ENCODE peak calls at places on chromosomes 6 and 20, in ten cellular contexts. N is cardiac fibroblast; G is lung; O is heart left ventricle; R is fibroblast of pulmonary artery; J is progenitor cell of endocrine pancreas; D is CD8-positive, alpha-beta T cell; S is AG09309; Q is choroid plexus epithelial cell; K is RWPE1. F is an unnamed sample.

GRCh38 chr6:65116326-65116725 is 590.7 kb downstream of the EYS start:
- DNase-seq in N (no peak), G (no peak), O (no peak), R (no peak), J (no peak), D (no peak), S (no peak), Q (no peak), K (no peak), F (no peak)

GRCh38 chr6:86256615-86257187 is 614.0 kb upstream of the SYNCRIP start:
- DNase-seq in N (no peak), G (no peak), O (no peak), R (no peak), J (no peak), D (no peak), S (no peak), Q (no peak), K (no peak), F (no peak)

GRCh38 chr20:25053207-25054132 is 4.5 kb downstream of the ACSS1 start:
- DNase-seq in N (peak), G (no peak), O (peak), R (peak), J (no peak), D (no peak), S (no peak), Q (peak), K (no peak), F (no peak)

GRCh38 chr6:31900917-31901414 is 920 bp downstream of the ZBTB12 start:
- DNase-seq in N (no peak), G (no peak), O (no peak), R (no peak), J (no peak), D (no peak), S (no peak), Q (no peak), K (no peak), F (no peak)

GRCh38 chr6:24891004-24891403 is 44.8 kb downstream of the RIPOR2 start:
- DNase-seq in N (no peak), G (no peak), O (no peak), R (no peak), J (no peak), D (no peak), S (no peak), Q (no peak), K (no peak), F (no peak)

GRCh38 chr6:24779416-24779815 is 4.7 kb downstream of the GMNN start:
- DNase-seq in N (no peak), G (no peak), O (no peak), R (no peak), J (no peak), D (no peak), S (no peak), Q (peak), K (no peak), F (no peak)

GRCh38 chr6:43200541-43200940 is 18.5 kb downstream of the CUL9 start:
- DNase-seq in N (no peak), G (no peak), O (no peak), R (no peak), J (no peak), D (no peak), S (no peak), Q (no peak), K (no peak), F (no peak)

GRCh38 chr20:63359164-63359934 is 1.8 kb downstream of the CHRNA4 start:
- DNase-seq in N (no peak), G (no peak), O (no peak), R (no peak), J (no peak), D (no peak), S (no peak), Q (no peak), K (no peak), F (no peak)

GRCh38 chr6:161023316-161023715 is 31.7 kb downstream of the MAP3K4 start:
- DNase-seq in N (no peak), G (no peak), O (no peak), R (no peak), J (no peak), D (no peak), S (no peak), Q (no peak), K (no peak), F (no peak)

GRCh38 chr6:111280445-111280844 is 193.1 kb downstream of the SLC16A10 start:
- DNase-seq in N (no peak), G (no peak), O (no peak), R (no peak), J (no peak), D (no peak), S (no peak), Q (no peak), K (no peak), F (no peak)

GRCh38 chr20:63022501-63022900 is 15.7 kb upstream of the BHLHE23 start:
- DNase-seq in N (no peak), G (no peak), O (no peak), R (no peak), J (no peak), D (no peak), S (no peak), Q (no peak), K (no peak), F (no peak)

GRCh38 chr6:16735014-16735413 is 26.2 kb downstream of the ATXN1 start:
- DNase-seq in N (no peak), G (no peak), O (no peak), R (no peak), J (no peak), D (no peak), S (no peak), Q (no peak), K (no peak), F (no peak)

GRCh38 chr6:169950558-169950957 is 199.1 kb downstream of the ERMARD start:
- DNase-seq in N (peak), G (peak), O (no peak), R (peak), J (no peak), D (no peak), S (no peak), Q (peak), K (peak), F (no peak)

GRCh38 chr6:141033101-141033500 is 1099.6 kb upstream of the GJE1 start:
- DNase-seq in N (peak), G (no peak), O (no peak), R (peak), J (no peak), D (no peak), S (no peak), Q (peak), K (peak), F (no peak)

GRCh38 chr6:109491207-109491938 is 8.4 kb upstream of the ZBTB24 start:
- DNase-seq in N (no peak), G (no peak), O (no peak), R (no peak), J (no peak), D (no peak), S (no peak), Q (peak), K (no peak), F (no peak)

GRCh38 chr6:52640170-52640569 is 30.7 kb upstream of the TMEM14A start:
- DNase-seq in N (peak), G (no peak), O (no peak), R (peak), J (no peak), D (no peak), S (no peak), Q (peak), K (no peak), F (no peak)

GRCh38 chr6:111759836-111760785 is 113.1 kb downstream of the FYN start:
- DNase-seq in N (peak), G (no peak), O (no peak), R (peak), J (no peak), D (no peak), S (peak), Q (peak), K (no peak), F (peak)

GRCh38 chr6:13267142-13267621 is 61.2 kb downstream of the TBC1D7 start:
- DNase-seq in N (peak), G (no peak), O (no peak), R (no peak), J (no peak), D (no peak), S (no peak), Q (peak), K (no peak), F (no peak)

GRCh38 chr6:109772961-109773431 is 81.9 kb downstream of the FIG4 start:
- DNase-seq in N (no peak), G (no peak), O (peak), R (no peak), J (no peak), D (no peak), S (no peak), Q (peak), K (no peak), F (no peak)

GRCh38 chr6:17355404-17355774 is 38.0 kb upstream of the CAP2 start:
- DNase-seq in N (no peak), G (no peak), O (no peak), R (no peak), J (no peak), D (no peak), S (no peak), Q (no peak), K (no peak), F (no peak)

GRCh38 chr6:28553986-28554881 is 28.6 kb downstream of the GPX5 start:
- DNase-seq in N (peak), G (no peak), O (no peak), R (peak), J (no peak), D (no peak), S (no peak), Q (no peak), K (no peak), F (no peak)

GRCh38 chr6:152950240-152950639 is 32.6 kb downstream of the FBXO5 start:
- DNase-seq in N (no peak), G (no peak), O (no peak), R (no peak), J (no peak), D (no peak), S (no peak), Q (no peak), K (no peak), F (no peak)

GRCh38 chr20:21767739-21768223 is 62.3 kb downstream of the PAX1 start:
- DNase-seq in N (no peak), G (no peak), O (no peak), R (no peak), J (peak), D (no peak), S (no peak), Q (no peak), K (no peak), F (no peak)
- TF ChIP-seq CTCF in N (no peak), G (no peak), O (peak), R (no peak), J (peak), D (no peak), S (no peak), Q (no peak), K (peak), F (no peak)

DNA sequence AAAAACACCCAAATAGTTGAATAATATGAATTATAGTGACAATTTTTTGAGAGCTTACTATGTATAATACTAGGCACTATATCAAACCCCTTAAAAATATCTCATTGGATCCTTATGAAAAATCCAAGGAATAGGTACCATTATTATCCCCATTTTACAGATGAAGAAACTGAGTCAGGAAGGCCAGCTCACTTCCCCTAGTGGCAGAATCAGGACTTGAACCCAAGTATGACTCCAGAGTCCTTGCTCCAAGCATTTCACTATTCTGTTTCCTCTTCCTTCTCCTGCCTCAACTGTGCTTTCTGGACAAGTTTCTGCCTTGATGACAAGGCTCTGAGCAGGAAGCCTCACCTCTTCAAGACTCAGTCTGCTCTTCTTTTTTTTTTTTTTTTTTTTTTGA is 10.8 kb upstream of the PARD6B start:
- DNase-seq in N (no peak), G (no peak), O (no peak), R (no peak), J (no peak), D (no peak), S (no peak), Q (no peak), K (no peak), F (no peak)
- TF ChIP-seq CTCF in N (no peak), G (no peak), O (no peak), R (no peak), J (no peak), D (no peak), S (no peak), Q (no peak), K (no peak), F (no peak)

DNA sequence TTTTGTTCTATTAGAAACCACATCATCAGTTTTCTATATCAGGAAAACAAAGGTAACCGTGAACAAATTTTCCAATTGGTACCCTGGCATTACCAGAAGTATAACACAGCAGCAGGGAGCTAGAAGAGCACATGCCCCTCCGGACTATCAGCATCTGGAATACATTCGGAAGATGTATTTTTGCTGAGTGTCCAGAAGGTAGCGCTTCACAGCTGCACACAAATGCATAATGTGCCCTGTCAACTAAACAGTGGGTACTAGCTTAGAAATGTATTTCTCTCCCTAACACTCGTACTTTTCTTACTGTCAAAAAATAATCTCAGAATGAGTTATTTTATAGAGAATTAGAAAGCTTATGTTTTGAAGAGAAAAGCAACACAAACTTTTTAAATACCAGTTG is 77.6 kb downstream of the HUS1B start:
- DNase-seq in N (peak), G (no peak), O (no peak), R (peak), J (no peak), D (no peak), S (no peak), Q (peak), K (no peak), F (no peak)
- TF ChIP-seq CTCF in N (peak), G (no peak), O (no peak), R (peak), J (peak), D (no peak), S (peak), Q (peak), K (peak), F (peak)

DNA sequence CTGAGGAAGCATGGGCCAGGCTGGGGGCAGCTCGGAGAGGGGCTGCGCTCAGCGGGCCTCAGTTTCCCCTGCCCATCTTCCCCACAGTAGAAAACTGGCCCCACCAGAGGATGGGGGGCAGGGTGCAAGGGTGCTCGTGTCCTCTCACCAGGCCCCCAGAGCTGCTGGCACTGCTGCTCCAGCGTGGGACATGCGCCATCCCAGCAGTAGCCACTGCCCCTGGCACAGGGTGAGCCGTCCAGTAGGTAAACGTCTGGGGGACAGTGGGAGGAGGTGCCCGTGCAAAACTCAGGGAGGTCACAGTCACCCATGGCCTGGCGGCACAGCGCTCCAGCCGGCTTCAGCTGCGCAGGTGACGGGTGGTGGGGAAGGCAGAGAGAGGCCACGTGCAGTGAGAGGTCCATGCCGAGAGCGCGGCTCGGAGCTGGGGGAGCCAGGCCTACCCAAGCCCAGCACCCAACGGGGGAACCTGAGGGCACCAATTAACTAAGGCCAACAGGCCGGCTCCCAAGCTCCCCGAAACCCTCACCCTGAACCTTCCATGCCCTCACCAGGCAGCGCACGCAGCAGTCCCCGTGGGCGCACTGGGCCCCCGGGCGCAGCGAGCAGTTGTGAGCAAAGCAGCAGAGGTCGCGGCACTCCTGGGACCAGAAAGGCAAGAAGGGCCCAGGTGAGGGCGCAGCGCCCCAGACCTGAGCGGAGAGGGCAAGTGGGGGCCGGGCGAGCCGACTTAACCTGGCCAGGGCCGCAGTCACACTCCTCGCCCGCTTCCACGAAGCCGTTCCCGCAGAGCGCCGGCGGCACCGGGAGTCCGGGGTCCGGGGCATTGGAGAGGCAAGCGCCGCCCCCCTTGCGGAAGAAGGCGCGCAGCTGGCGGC is 9.0 kb upstream of the GFRA4 start:
- DNase-seq in N (no peak), G (no peak), O (no peak), R (no peak), J (no peak), D (no peak), S (no peak), Q (no peak), K (no peak), F (no peak)
- TF ChIP-seq CTCF in N (no peak), G (no peak), O (no peak), R (no peak), J (no peak), D (no peak), S (no peak), Q (no peak), K (no peak), F (no peak)

GRCh38 chr6:84243240-84243639 is 15.8 kb upstream of the CEP162 start:
- DNase-seq in N (peak), G (no peak), O (no peak), R (peak), J (no peak), D (no peak), S (no peak), Q (peak), K (no peak), F (no peak)
- TF ChIP-seq CTCF in N (no peak), G (no peak), O (no peak), R (peak), J (peak), D (no peak), S (peak), Q (no peak), K (no peak), F (peak)

DNA sequence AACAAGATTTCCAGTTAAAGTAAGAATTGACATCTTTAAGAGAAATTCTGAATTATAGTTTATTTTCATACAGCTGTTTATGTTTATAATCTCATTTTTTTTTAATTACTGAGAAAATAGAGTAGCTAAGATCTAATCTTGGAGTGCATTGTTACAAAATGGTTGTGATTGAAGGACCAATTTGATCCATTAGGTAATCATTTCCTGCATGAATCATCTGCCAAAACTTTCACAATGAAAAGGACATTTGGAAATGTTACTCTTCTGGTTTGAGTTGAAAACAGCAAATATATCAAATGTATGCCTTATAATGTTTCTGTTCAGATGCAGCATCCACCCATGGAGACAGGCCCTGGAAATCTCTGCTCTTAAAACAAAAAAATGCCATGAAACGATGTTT is 19.0 kb downstream of the TUBB2A start:
- DNase-seq in N (peak), G (no peak), O (no peak), R (peak), J (no peak), D (no peak), S (peak), Q (peak), K (peak), F (no peak)
- TF ChIP-seq CTCF in N (no peak), G (no peak), O (no peak), R (no peak), J (no peak), D (no peak), S (no peak), Q (no peak), K (no peak), F (no peak)

GRCh38 chr6:55963301-55963700 is 87.9 kb upstream of the BMP5 start:
- DNase-seq in N (peak), G (no peak), O (no peak), R (peak), J (no peak), D (no peak), S (no peak), Q (peak), K (no peak), F (no peak)
- TF ChIP-seq CTCF in N (peak), G (no peak), O (peak), R (peak), J (peak), D (no peak), S (peak), Q (peak), K (no peak), F (peak)

GRCh38 chr6:145704153-145704781 is 31.1 kb downstream of the EPM2A start:
- DNase-seq in N (peak), G (no peak), O (no peak), R (peak), J (no peak), D (no peak), S (no peak), Q (peak), K (peak), F (no peak)
- TF ChIP-seq CTCF in N (peak), G (no peak), O (peak), R (peak), J (peak), D (peak), S (peak), Q (peak), K (peak), F (peak)

DNA sequence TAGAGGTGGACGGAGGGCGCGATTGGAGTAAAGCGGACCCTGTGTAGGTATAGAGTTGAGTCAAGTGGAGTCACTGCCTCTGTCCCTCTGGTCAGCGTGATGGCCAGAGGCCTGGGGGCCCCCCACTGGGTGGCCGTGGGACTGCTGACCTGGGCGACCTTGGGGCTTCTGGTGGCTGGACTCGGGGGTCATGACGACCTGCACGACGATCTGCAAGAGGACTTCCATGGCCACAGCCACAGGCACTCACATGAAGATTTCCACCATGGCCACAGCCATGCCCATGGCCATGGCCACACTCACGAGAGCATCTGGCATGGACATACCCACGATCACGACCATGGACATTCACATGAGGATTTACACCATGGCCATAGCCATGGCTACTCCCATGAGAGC is 479 bp downstream of the SLC39A7 start:
- DNase-seq in N (no peak), G (no peak), O (no peak), R (no peak), J (no peak), D (no peak), S (no peak), Q (no peak), K (no peak), F (no peak)
- TF ChIP-seq CTCF in N (peak), G (no peak), O (no peak), R (no peak), J (peak), D (no peak), S (no peak), Q (no peak), K (no peak), F (no peak)

F was measured in AG09319.